ENCODE peak calls at places on chromosomes 13 and 19, in nine cellular contexts. One of them, this sample, is unnamed.

GRCh38 chr19:30626567-30626966 is 254.4 kb downstream of the ZNF536 start:
- DNase-seq in posterior vena cava: no peak
- DNase-seq in CD4-positive, CD25-positive, alpha-beta regulatory T cell: no peak
- DNase-seq in K562: no peak
- DNase-seq in non-pigmented ciliary epithelial cell: no peak
- DNase-seq in nephron progenitor cell: no peak
- DNase-seq in right lobe of liver: no peak
- DNase-seq in naive thymus-derived CD8-positive, alpha-beta T cell: no peak
- DNase-seq in EH: no peak
- DNase-seq in this sample: no peak

GRCh38 chr13:59879281-59879680 is 284.4 kb downstream of the DIAPH3 start:
- DNase-seq in posterior vena cava: no peak
- DNase-seq in CD4-positive, CD25-positive, alpha-beta regulatory T cell: no peak
- DNase-seq in K562: no peak
- DNase-seq in non-pigmented ciliary epithelial cell: no peak
- DNase-seq in nephron progenitor cell: no peak
- DNase-seq in right lobe of liver: no peak
- DNase-seq in naive thymus-derived CD8-positive, alpha-beta T cell: no peak
- DNase-seq in EH: no peak
- DNase-seq in this sample: no peak

GRCh38 chr19:51654783-51655182 is 8.2 kb upstream of the SIGLEC14 start:
- DNase-seq in posterior vena cava: no peak
- DNase-seq in CD4-positive, CD25-positive, alpha-beta regulatory T cell: no peak
- DNase-seq in K562: peak; percentile 41
- DNase-seq in non-pigmented ciliary epithelial cell: no peak
- DNase-seq in nephron progenitor cell: no peak
- DNase-seq in right lobe of liver: no peak
- DNase-seq in naive thymus-derived CD8-positive, alpha-beta T cell: no peak
- DNase-seq in EH: no peak
- DNase-seq in this sample: no peak

GRCh38 chr19:1471514-1472107 is 7.4 kb downstream of the C19orf25 start:
- DNase-seq in posterior vena cava: no peak
- DNase-seq in CD4-positive, CD25-positive, alpha-beta regulatory T cell: peak; percentile 41
- DNase-seq in K562: no peak
- DNase-seq in non-pigmented ciliary epithelial cell: no peak
- DNase-seq in nephron progenitor cell: no peak
- DNase-seq in right lobe of liver: peak; percentile 22
- DNase-seq in naive thymus-derived CD8-positive, alpha-beta T cell: no peak
- DNase-seq in EH: no peak
- DNase-seq in this sample: peak; percentile 38

GRCh38 chr19:16626796-16627193 is 1.2 kb downstream of the MED26 start:
- DNase-seq in posterior vena cava: no peak
- DNase-seq in CD4-positive, CD25-positive, alpha-beta regulatory T cell: peak; percentile 29
- DNase-seq in K562: no peak
- DNase-seq in non-pigmented ciliary epithelial cell: no peak
- DNase-seq in nephron progenitor cell: peak; percentile 38
- DNase-seq in right lobe of liver: no peak
- DNase-seq in naive thymus-derived CD8-positive, alpha-beta T cell: no peak
- DNase-seq in EH: peak; percentile 9
- DNase-seq in this sample: no peak

GRCh38 chr13:43784491-43784890 is 2.3 kb downstream of the ENOX1 start:
- DNase-seq in posterior vena cava: no peak
- DNase-seq in CD4-positive, CD25-positive, alpha-beta regulatory T cell: no peak
- DNase-seq in K562: no peak
- DNase-seq in non-pigmented ciliary epithelial cell: no peak
- DNase-seq in nephron progenitor cell: no peak
- DNase-seq in right lobe of liver: no peak
- DNase-seq in naive thymus-derived CD8-positive, alpha-beta T cell: no peak
- DNase-seq in EH: no peak
- DNase-seq in this sample: no peak

GRCh38 chr13:90447735-90448103 is 899.8 kb upstream of the MIR17HG start:
- DNase-seq in posterior vena cava: no peak
- DNase-seq in CD4-positive, CD25-positive, alpha-beta regulatory T cell: no peak
- DNase-seq in K562: no peak
- DNase-seq in non-pigmented ciliary epithelial cell: peak; percentile 88
- DNase-seq in nephron progenitor cell: no peak
- DNase-seq in right lobe of liver: no peak
- DNase-seq in naive thymus-derived CD8-positive, alpha-beta T cell: no peak
- DNase-seq in EH: peak; percentile 79
- DNase-seq in this sample: no peak

GRCh38 chr13:53098455-53098854 is 69.8 kb downstream of the OLFM4 start:
- DNase-seq in posterior vena cava: no peak
- DNase-seq in CD4-positive, CD25-positive, alpha-beta regulatory T cell: no peak
- DNase-seq in K562: no peak
- DNase-seq in non-pigmented ciliary epithelial cell: no peak
- DNase-seq in nephron progenitor cell: no peak
- DNase-seq in right lobe of liver: no peak
- DNase-seq in naive thymus-derived CD8-positive, alpha-beta T cell: no peak
- DNase-seq in EH: no peak
- DNase-seq in this sample: no peak

GRCh38 chr19:10510301-10510802 is 6.9 kb downstream of the S1PR5 start:
- DNase-seq in posterior vena cava: no peak
- DNase-seq in CD4-positive, CD25-positive, alpha-beta regulatory T cell: peak; percentile 52
- DNase-seq in K562: peak; percentile 70
- DNase-seq in non-pigmented ciliary epithelial cell: no peak
- DNase-seq in nephron progenitor cell: peak; percentile 81
- DNase-seq in right lobe of liver: no peak
- DNase-seq in naive thymus-derived CD8-positive, alpha-beta T cell: peak; percentile 72
- DNase-seq in EH: peak; percentile 18
- DNase-seq in this sample: no peak

GRCh38 chr19:7953060-7953459 is 9.6 kb upstream of the TIMM44 start:
- DNase-seq in posterior vena cava: no peak
- DNase-seq in CD4-positive, CD25-positive, alpha-beta regulatory T cell: no peak
- DNase-seq in K562: no peak
- DNase-seq in non-pigmented ciliary epithelial cell: no peak
- DNase-seq in nephron progenitor cell: no peak
- DNase-seq in right lobe of liver: no peak
- DNase-seq in naive thymus-derived CD8-positive, alpha-beta T cell: no peak
- DNase-seq in EH: peak; percentile 72
- DNase-seq in this sample: no peak

GRCh38 chr19:589693-590395 is at the start of gene HCN2:
- DNase-seq in posterior vena cava: no peak
- DNase-seq in CD4-positive, CD25-positive, alpha-beta regulatory T cell: no peak
- DNase-seq in K562: peak; percentile 83
- DNase-seq in non-pigmented ciliary epithelial cell: no peak
- DNase-seq in nephron progenitor cell: no peak
- DNase-seq in right lobe of liver: no peak
- DNase-seq in naive thymus-derived CD8-positive, alpha-beta T cell: no peak
- DNase-seq in EH: no peak
- DNase-seq in this sample: no peak

GRCh38 chr19:18392417-18392816 is 5.0 kb downstream of the LRRC25 start:
- DNase-seq in posterior vena cava: peak; percentile 87
- DNase-seq in CD4-positive, CD25-positive, alpha-beta regulatory T cell: no peak
- DNase-seq in K562: peak; percentile 62
- DNase-seq in non-pigmented ciliary epithelial cell: no peak
- DNase-seq in nephron progenitor cell: no peak
- DNase-seq in right lobe of liver: peak; percentile 48
- DNase-seq in naive thymus-derived CD8-positive, alpha-beta T cell: no peak
- DNase-seq in EH: no peak
- DNase-seq in this sample: peak; percentile 82

GRCh38 chr19:47781590-47782318 is 3.3 kb downstream of the SELENOW start:
- DNase-seq in posterior vena cava: no peak
- DNase-seq in CD4-positive, CD25-positive, alpha-beta regulatory T cell: no peak
- DNase-seq in K562: no peak
- DNase-seq in non-pigmented ciliary epithelial cell: no peak
- DNase-seq in nephron progenitor cell: no peak
- DNase-seq in right lobe of liver: peak; percentile 44
- DNase-seq in naive thymus-derived CD8-positive, alpha-beta T cell: no peak
- DNase-seq in EH: no peak
- DNase-seq in this sample: no peak

GRCh38 chr19:53101518-53101917 is 1.7 kb downstream of the ZNF160 start:
- DNase-seq in posterior vena cava: no peak
- DNase-seq in CD4-positive, CD25-positive, alpha-beta regulatory T cell: peak; percentile 13
- DNase-seq in K562: peak; percentile 22
- DNase-seq in non-pigmented ciliary epithelial cell: no peak
- DNase-seq in nephron progenitor cell: no peak
- DNase-seq in right lobe of liver: no peak
- DNase-seq in naive thymus-derived CD8-positive, alpha-beta T cell: no peak
- DNase-seq in EH: peak; percentile 4
- DNase-seq in this sample: no peak